ENCODE peak calls at places on chromosomes 5 and 9, in five cellular contexts. One of them, this sample, is unnamed.

GRCh38 chr5:173231996-173232498 is 3.0 kb downstream of the NKX2-5 start:
- DNase-seq in HepG2: no peak
- DNase-seq in endothelial cell of umbilical vein: no peak
- DNase-seq in esophagus squamous epithelium: no peak
- DNase-seq in lower leg skin: no peak
- DNase-seq in this sample: no peak

GRCh38 chr9:36905101-36906066 is 128.7 kb downstream of the PAX5 start:
- DNase-seq in HepG2: peak
- DNase-seq in endothelial cell of umbilical vein: no peak
- DNase-seq in esophagus squamous epithelium: no peak
- DNase-seq in lower leg skin: peak
- DNase-seq in this sample: no peak

GRCh38 chr5:15021286-15022046 is 149.9 kb upstream of the ANKH start:
- DNase-seq in HepG2: no peak
- DNase-seq in endothelial cell of umbilical vein: no peak
- DNase-seq in esophagus squamous epithelium: no peak
- DNase-seq in lower leg skin: no peak
- DNase-seq in this sample: peak

GRCh38 chr9:104961238-104961637 is 33.3 kb upstream of the ABCA1 start:
- DNase-seq in HepG2: peak
- DNase-seq in endothelial cell of umbilical vein: peak
- DNase-seq in esophagus squamous epithelium: no peak
- DNase-seq in lower leg skin: peak
- DNase-seq in this sample: peak

GRCh38 chr9:115957571-115957970 is 196.0 kb upstream of the PAPPA start:
- DNase-seq in HepG2: no peak
- DNase-seq in endothelial cell of umbilical vein: no peak
- DNase-seq in esophagus squamous epithelium: no peak
- DNase-seq in lower leg skin: no peak
- DNase-seq in this sample: no peak

GRCh38 chr5:74963407-74963806 is 89.0 kb downstream of the GCNT4 start:
- DNase-seq in HepG2: no peak
- DNase-seq in endothelial cell of umbilical vein: no peak
- DNase-seq in esophagus squamous epithelium: no peak
- DNase-seq in lower leg skin: no peak
- DNase-seq in this sample: no peak

GRCh38 chr9:21836437-21837161 is 34.2 kb downstream of the MTAP start:
- DNase-seq in HepG2: peak
- DNase-seq in endothelial cell of umbilical vein: peak
- DNase-seq in esophagus squamous epithelium: no peak
- DNase-seq in lower leg skin: no peak
- DNase-seq in this sample: no peak

GRCh38 chr9:124498499-124499146 is 8.6 kb downstream of the NR5A1 start:
- DNase-seq in HepG2: no peak
- DNase-seq in endothelial cell of umbilical vein: no peak
- DNase-seq in esophagus squamous epithelium: no peak
- DNase-seq in lower leg skin: no peak
- DNase-seq in this sample: no peak

GRCh38 chr5:172235827-172236749 is 42.1 kb downstream of the EFCAB9 start:
- DNase-seq in HepG2: peak
- DNase-seq in endothelial cell of umbilical vein: no peak
- DNase-seq in esophagus squamous epithelium: no peak
- DNase-seq in lower leg skin: no peak
- DNase-seq in this sample: no peak

GRCh38 chr5:53249529-53249928 is 140.0 kb upstream of the MOCS2 start:
- DNase-seq in HepG2: no peak
- DNase-seq in endothelial cell of umbilical vein: peak
- DNase-seq in esophagus squamous epithelium: no peak
- DNase-seq in lower leg skin: no peak
- DNase-seq in this sample: peak

GRCh38 chr5:142109356-142110045 is 922 bp downstream of the NDFIP1 start:
- DNase-seq in HepG2: no peak
- DNase-seq in endothelial cell of umbilical vein: peak
- DNase-seq in esophagus squamous epithelium: no peak
- DNase-seq in lower leg skin: no peak
- DNase-seq in this sample: no peak

GRCh38 chr9:121362813-121363585 is 7.1 kb downstream of the STOM start:
- DNase-seq in HepG2: no peak
- DNase-seq in endothelial cell of umbilical vein: peak
- DNase-seq in esophagus squamous epithelium: no peak
- DNase-seq in lower leg skin: no peak
- DNase-seq in this sample: no peak

GRCh38 chr5:91850031-91850430 is 466.9 kb upstream of the ARRDC3 start:
- DNase-seq in HepG2: no peak
- DNase-seq in endothelial cell of umbilical vein: no peak
- DNase-seq in esophagus squamous epithelium: no peak
- DNase-seq in lower leg skin: no peak
- DNase-seq in this sample: no peak

GRCh38 chr5:115096034-115096769 is 73.5 kb downstream of the TRIM36 start:
- DNase-seq in HepG2: no peak
- DNase-seq in endothelial cell of umbilical vein: no peak
- DNase-seq in esophagus squamous epithelium: no peak
- DNase-seq in lower leg skin: no peak
- DNase-seq in this sample: no peak

GRCh38 chr5:11047051-11047450 is 286.0 kb upstream of the DAP start:
- DNase-seq in HepG2: no peak
- DNase-seq in endothelial cell of umbilical vein: no peak
- DNase-seq in esophagus squamous epithelium: no peak
- DNase-seq in lower leg skin: no peak
- DNase-seq in this sample: no peak

GRCh38 chr5:133423618-133424282 is 188.6 kb downstream of the FSTL4 start:
- DNase-seq in HepG2: peak
- DNase-seq in endothelial cell of umbilical vein: peak
- DNase-seq in esophagus squamous epithelium: no peak
- DNase-seq in lower leg skin: peak
- DNase-seq in this sample: peak

GRCh38 chr5:72387985-72388384 is 67.8 kb downstream of the PTCD2 start:
- DNase-seq in HepG2: no peak
- DNase-seq in endothelial cell of umbilical vein: peak
- DNase-seq in esophagus squamous epithelium: no peak
- DNase-seq in lower leg skin: no peak
- DNase-seq in this sample: peak

GRCh38 chr9:134916161-134916665 is 1.5 kb downstream of the FCN1 start:
- DNase-seq in HepG2: no peak
- DNase-seq in endothelial cell of umbilical vein: no peak
- DNase-seq in esophagus squamous epithelium: no peak
- DNase-seq in lower leg skin: peak
- DNase-seq in this sample: no peak

GRCh38 chr9:89676281-89676680 is 71.5 kb downstream of the GADD45G start:
- DNase-seq in HepG2: no peak
- DNase-seq in endothelial cell of umbilical vein: no peak
- DNase-seq in esophagus squamous epithelium: no peak
- DNase-seq in lower leg skin: no peak
- DNase-seq in this sample: no peak

GRCh38 chr9:114806571-114806970 is 732 bp upstream of the TNFSF15 start:
- DNase-seq in HepG2: no peak
- DNase-seq in endothelial cell of umbilical vein: no peak
- DNase-seq in esophagus squamous epithelium: no peak
- DNase-seq in lower leg skin: no peak
- DNase-seq in this sample: no peak

GRCh38 chr9:114803459-114803858 is 2.4 kb downstream of the TNFSF15 start:
- DNase-seq in HepG2: no peak
- DNase-seq in endothelial cell of umbilical vein: no peak
- DNase-seq in esophagus squamous epithelium: no peak
- DNase-seq in lower leg skin: no peak
- DNase-seq in this sample: no peak

GRCh38 chr9:114803886-114804285 is 2.0 kb downstream of the TNFSF15 start:
- DNase-seq in HepG2: no peak
- DNase-seq in endothelial cell of umbilical vein: no peak
- DNase-seq in esophagus squamous epithelium: no peak
- DNase-seq in lower leg skin: no peak
- DNase-seq in this sample: no peak

GRCh38 chr9:114805670-114806551 is at the start of gene TNFSF15:
- DNase-seq in HepG2: peak
- DNase-seq in endothelial cell of umbilical vein: peak
- DNase-seq in esophagus squamous epithelium: no peak
- DNase-seq in lower leg skin: no peak
- DNase-seq in this sample: no peak

DNA sequence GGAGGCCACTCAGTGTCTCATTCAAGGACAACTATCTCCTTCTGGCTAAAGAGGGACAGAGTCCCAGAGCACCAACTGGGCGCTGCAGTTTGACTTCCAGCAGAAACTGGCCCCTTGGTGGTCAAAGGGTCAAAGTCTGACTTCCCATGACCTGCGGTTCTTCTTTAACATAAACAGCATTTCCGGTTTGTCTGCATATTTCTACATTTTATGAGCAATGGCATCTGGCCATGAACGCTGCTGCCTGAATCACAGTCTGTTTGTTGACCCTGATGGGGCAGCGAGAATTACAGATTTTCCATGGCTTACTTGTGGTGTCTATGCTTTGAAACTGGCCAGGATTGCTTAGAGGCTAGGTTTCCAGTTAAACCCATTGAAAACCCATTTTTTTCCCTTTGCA is 1.3 kb downstream of the TNFSF15 start:
- DNase-seq in HepG2: peak
- DNase-seq in endothelial cell of umbilical vein: peak
- DNase-seq in esophagus squamous epithelium: no peak
- DNase-seq in lower leg skin: no peak
- DNase-seq in this sample: peak
- TF ChIP-seq POLR2A in HepG2: no peak
- TF ChIP-seq POLR2A in endothelial cell of umbilical vein: no peak
- TF ChIP-seq POLR2A in esophagus squamous epithelium: no peak
- TF ChIP-seq POLR2A in lower leg skin: no peak
- TF ChIP-seq POLR2A in this sample: no peak

GRCh38 chr5:181259974-181260719 is 796 bp downstream of the TRIM52 start:
- DNase-seq in HepG2: no peak
- DNase-seq in endothelial cell of umbilical vein: peak
- DNase-seq in esophagus squamous epithelium: no peak
- DNase-seq in lower leg skin: peak
- DNase-seq in this sample: no peak

GRCh38 chr5:181258576-181258975 is 2.4 kb downstream of the TRIM52 start:
- DNase-seq in HepG2: no peak
- DNase-seq in endothelial cell of umbilical vein: no peak
- DNase-seq in esophagus squamous epithelium: no peak
- DNase-seq in lower leg skin: no peak
- DNase-seq in this sample: no peak

GRCh38 chr5:181259283-181259682 is 1.7 kb downstream of the TRIM52 start:
- DNase-seq in HepG2: no peak
- DNase-seq in endothelial cell of umbilical vein: no peak
- DNase-seq in esophagus squamous epithelium: no peak
- DNase-seq in lower leg skin: peak
- DNase-seq in this sample: no peak

GRCh38 chr5:181261320-181262085 is 560 bp upstream of the TRIM52 start:
- DNase-seq in HepG2: peak
- DNase-seq in endothelial cell of umbilical vein: peak
- DNase-seq in esophagus squamous epithelium: no peak
- DNase-seq in lower leg skin: peak
- DNase-seq in this sample: peak

GRCh38 chr5:181260720-181261319 is at the start of gene TRIM52:
- DNase-seq in HepG2: peak
- DNase-seq in endothelial cell of umbilical vein: peak
- DNase-seq in esophagus squamous epithelium: no peak
- DNase-seq in lower leg skin: peak
- DNase-seq in this sample: peak
- TF ChIP-seq POLR2A in HepG2: peak
- TF ChIP-seq POLR2A in endothelial cell of umbilical vein: peak
- TF ChIP-seq POLR2A in esophagus squamous epithelium: peak
- TF ChIP-seq POLR2A in lower leg skin: peak
- TF ChIP-seq POLR2A in this sample: peak

GRCh38 chr5:55994502-55994997 is at the start of gene IL6ST:
- DNase-seq in HepG2: peak
- DNase-seq in endothelial cell of umbilical vein: peak
- DNase-seq in esophagus squamous epithelium: no peak
- DNase-seq in lower leg skin: no peak
- DNase-seq in this sample: peak
- TF ChIP-seq POLR2A in HepG2: peak
- TF ChIP-seq POLR2A in endothelial cell of umbilical vein: peak
- TF ChIP-seq POLR2A in esophagus squamous epithelium: peak
- TF ChIP-seq POLR2A in lower leg skin: peak
- TF ChIP-seq POLR2A in this sample: peak

DNA sequence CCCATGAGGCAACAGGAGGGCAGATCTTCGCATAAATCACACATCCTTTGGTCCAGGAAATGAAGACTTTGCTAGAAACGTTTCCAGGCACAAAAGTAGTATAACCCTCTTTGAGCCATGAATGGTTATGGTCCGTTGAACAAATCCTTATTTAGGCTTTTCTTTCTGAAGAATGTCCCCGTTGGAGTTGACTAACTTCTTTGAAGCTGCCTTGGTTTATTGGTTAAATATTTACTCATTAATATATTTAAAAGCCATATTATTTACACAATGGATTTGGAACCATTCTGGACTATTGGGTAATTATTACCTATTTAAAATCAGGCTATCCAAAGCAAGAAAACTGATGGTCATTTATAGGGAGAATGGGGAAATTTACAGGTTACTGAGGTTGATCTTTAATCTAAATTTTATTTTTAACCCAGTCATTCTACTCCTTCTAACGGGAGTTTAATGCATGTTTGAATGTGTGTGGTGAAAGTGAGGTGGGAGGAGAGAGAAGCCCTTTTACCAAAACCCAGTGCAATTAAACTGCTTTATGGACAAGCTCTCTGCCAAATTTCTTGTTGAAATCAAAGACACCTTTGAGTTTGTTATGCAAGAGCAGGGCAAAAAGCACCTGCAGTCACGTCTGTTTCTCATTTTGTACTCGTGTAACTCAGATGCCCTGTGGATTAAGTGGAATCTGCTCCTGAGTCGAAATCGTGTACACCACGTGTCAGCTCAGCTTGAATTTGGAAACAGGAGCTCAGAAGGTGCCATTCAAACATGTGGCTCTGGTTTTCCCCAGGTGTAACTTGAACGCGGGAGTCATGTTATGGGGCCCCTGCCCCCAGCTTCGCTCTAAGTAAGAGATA is 347.4 kb upstream of the SLC30A5 start:
- DNase-seq in HepG2: no peak
- DNase-seq in endothelial cell of umbilical vein: no peak
- DNase-seq in esophagus squamous epithelium: no peak
- DNase-seq in lower leg skin: no peak
- DNase-seq in this sample: no peak
- TF ChIP-seq POLR2A in HepG2: no peak
- TF ChIP-seq POLR2A in endothelial cell of umbilical vein: no peak
- TF ChIP-seq POLR2A in esophagus squamous epithelium: no peak
- TF ChIP-seq POLR2A in lower leg skin: no peak
- TF ChIP-seq POLR2A in this sample: no peak

GRCh38 chr9:91424403-91425176 is 958 bp upstream of the NFIL3 start:
- DNase-seq in HepG2: peak
- DNase-seq in endothelial cell of umbilical vein: peak
- DNase-seq in esophagus squamous epithelium: no peak
- DNase-seq in lower leg skin: peak
- DNase-seq in this sample: peak
- TF ChIP-seq POLR2A in HepG2: peak
- TF ChIP-seq POLR2A in endothelial cell of umbilical vein: no peak
- TF ChIP-seq POLR2A in esophagus squamous epithelium: peak
- TF ChIP-seq POLR2A in lower leg skin: no peak
- TF ChIP-seq POLR2A in this sample: no peak